ENCODE peak calls at places on chromosomes 12 and 14, in eight cellular contexts. V is central memory CD4-positive, alpha-beta T cell; P is activated T-cell treated with anti-CD3 and anti-CD28 coated beads, Interleukin-2, amount 50 U/mL, for 4 hours; H is astrocyte of the spinal cord; R is kidney epithelial cell; S is GM13977; T is fibroblast of villous mesenchyme; I is activated naive CD4-positive, alpha-beta T cell. C is an unnamed sample.

GRCh38 chr14:22265319-22266140 is 323.5 kb downstream of the DAD1 start:
- DNase-seq in V (peak), P (no peak), H (peak), R (no peak), S (no peak), T (peak), I (no peak), C (peak)

GRCh38 chr14:23430733-23431105 is 4.7 kb downstream of the MYH7 start:
- DNase-seq in V (no peak), P (no peak), H (no peak), R (peak), S (no peak), T (no peak), I (no peak), C (no peak)

GRCh38 chr14:22024117-22024516 is 350.5 kb upstream of the OR4E1 start:
- DNase-seq in V (no peak), P (no peak), H (no peak), R (no peak), S (no peak), T (no peak), I (no peak), C (no peak)

GRCh38 chr12:74021937-74022336 is 515.7 kb upstream of the ATXN7L3B start:
- DNase-seq in V (no peak), P (no peak), H (peak), R (peak), S (peak), T (peak), I (no peak), C (peak)

GRCh38 chr14:94975366-94975765 is 182.0 kb downstream of the DICER1 start:
- DNase-seq in V (no peak), P (no peak), H (no peak), R (no peak), S (no peak), T (no peak), I (no peak), C (no peak)

GRCh38 chr14:100132161-100132902 is 27.1 kb downstream of the DEGS2 start:
- DNase-seq in V (no peak), P (no peak), H (peak), R (no peak), S (no peak), T (peak), I (no peak), C (no peak)

GRCh38 chr12:79360269-79360668 is 330.5 kb downstream of the PAWR start:
- DNase-seq in V (no peak), P (no peak), H (no peak), R (no peak), S (no peak), T (no peak), I (no peak), C (no peak)

GRCh38 chr14:52328286-52328685 is 14.2 kb downstream of the PTGER2 start:
- DNase-seq in V (no peak), P (no peak), H (peak), R (no peak), S (no peak), T (no peak), I (no peak), C (peak)

GRCh38 chr14:100104523-100105300 is 39.5 kb downstream of the EVL start:
- DNase-seq in V (no peak), P (no peak), H (peak), R (no peak), S (no peak), T (peak), I (no peak), C (peak)

GRCh38 chr12:88639361-88639760 is 59.1 kb upstream of the KITLG start:
- DNase-seq in V (no peak), P (no peak), H (peak), R (no peak), S (no peak), T (peak), I (no peak), C (no peak)

GRCh38 chr14:68566075-68566474 is 226.8 kb downstream of the ZFP36L1 start:
- DNase-seq in V (no peak), P (no peak), H (no peak), R (no peak), S (no peak), T (no peak), I (no peak), C (no peak)

GRCh38 chr12:103801709-103802585 is 39.1 kb downstream of the NT5DC3 start:
- DNase-seq in V (no peak), P (no peak), H (peak), R (peak), S (no peak), T (no peak), I (no peak), C (peak)

GRCh38 chr14:67623114-67623513 is 3.4 kb downstream of the ARG2 start:
- DNase-seq in V (no peak), P (no peak), H (no peak), R (no peak), S (no peak), T (peak), I (no peak), C (peak)

GRCh38 chr14:68951051-68951797 is 27.9 kb downstream of the ACTN1 start:
- DNase-seq in V (no peak), P (no peak), H (peak), R (peak), S (no peak), T (peak), I (no peak), C (peak)

GRCh38 chr14:34833545-34834523 is 41.3 kb downstream of the BAZ1A start:
- DNase-seq in V (no peak), P (no peak), H (no peak), R (no peak), S (no peak), T (peak), I (no peak), C (no peak)

GRCh38 chr14:33062881-33063280 is 124.2 kb downstream of the NPAS3 start:
- DNase-seq in V (no peak), P (no peak), H (peak), R (no peak), S (no peak), T (peak), I (no peak), C (peak)

GRCh38 chr14:74038015-74038859 is 19.1 kb downstream of the BBOF1 start:
- DNase-seq in V (peak), P (no peak), H (peak), R (no peak), S (peak), T (peak), I (no peak), C (peak)

GRCh38 chr12:71581206-71581605 is 82.4 kb downstream of the ZFC3H1 start:
- DNase-seq in V (no peak), P (no peak), H (no peak), R (peak), S (no peak), T (no peak), I (no peak), C (peak)

GRCh38 chr12:52010152-52010622 is 3.4 kb downstream of the TAMALIN start:
- DNase-seq in V (no peak), P (no peak), H (peak), R (no peak), S (no peak), T (peak), I (no peak), C (no peak)

GRCh38 chr12:1907652-1908611 is 10.5 kb downstream of the CACNA2D4 start:
- DNase-seq in V (peak), P (no peak), H (no peak), R (no peak), S (no peak), T (no peak), I (peak), C (peak)

GRCh38 chr14:77603031-77603430 is 13.4 kb downstream of the SPTLC2 start:
- DNase-seq in V (no peak), P (no peak), H (no peak), R (no peak), S (no peak), T (no peak), I (no peak), C (no peak)

GRCh38 chr12:108828774-108829173 is 28.6 kb downstream of the SSH1 start:
- DNase-seq in V (no peak), P (no peak), H (peak), R (no peak), S (no peak), T (peak), I (no peak), C (no peak)

GRCh38 chr12:91361864-91362263 is 179.2 kb upstream of the DCN start:
- DNase-seq in V (peak), P (no peak), H (peak), R (peak), S (peak), T (peak), I (no peak), C (peak)

GRCh38 chr12:124705545-124706138 is 138.2 kb upstream of the NCOR2 start:
- DNase-seq in V (no peak), P (no peak), H (no peak), R (no peak), S (no peak), T (peak), I (no peak), C (no peak)

GRCh38 chr14:51668870-51669269 is 17.2 kb downstream of the FRMD6 start:
- DNase-seq in V (no peak), P (no peak), H (no peak), R (no peak), S (no peak), T (no peak), I (no peak), C (no peak)

GRCh38 chr12:57037264-57037663 is 12.7 kb downstream of the MYO1A start:
- DNase-seq in V (no peak), P (no peak), H (no peak), R (no peak), S (no peak), T (no peak), I (no peak), C (no peak)

GRCh38 chr12:109053382-109054123 is 1.2 kb downstream of the USP30 start:
- DNase-seq in V (peak), P (peak), H (no peak), R (no peak), S (peak), T (peak), I (no peak), C (peak)

GRCh38 chr14:89619616-89620273 is 202.7 kb upstream of the FOXN3 start:
- DNase-seq in V (no peak), P (no peak), H (no peak), R (no peak), S (no peak), T (no peak), I (no peak), C (no peak)

GRCh38 chr12:96078281-96078761 is 42.9 kb upstream of the LTA4H start:
- DNase-seq in V (no peak), P (no peak), H (no peak), R (no peak), S (no peak), T (no peak), I (no peak), C (no peak)

GRCh38 chr14:99274346-99275221 is 2.6 kb upstream of the BCL11B start:
- DNase-seq in V (peak), P (peak), H (peak), R (peak), S (peak), T (peak), I (peak), C (peak)

GRCh38 chr14:64817631-64818030 is 62.1 kb downstream of the SPTB start:
- DNase-seq in V (no peak), P (no peak), H (no peak), R (no peak), S (no peak), T (no peak), I (no peak), C (no peak)

GRCh38 chr12:34400986-34401658 is 378.8 kb downstream of the ALG10 start:
- DNase-seq in V (no peak), P (peak), H (no peak), R (no peak), S (peak), T (no peak), I (no peak), C (no peak)

GRCh38 chr12:105279460-105280056 is 43.6 kb upstream of the APPL2 start:
- DNase-seq in V (peak), P (peak), H (no peak), R (no peak), S (peak), T (peak), I (no peak), C (no peak)

GRCh38 chr14:72961579-72962335 is 35.5 kb downstream of the DCAF4 start:
- DNase-seq in V (no peak), P (no peak), H (peak), R (peak), S (no peak), T (no peak), I (no peak), C (peak)

GRCh38 chr14:27485193-27485592 is 887.4 kb upstream of the NOVA1 start:
- DNase-seq in V (no peak), P (no peak), H (no peak), R (no peak), S (no peak), T (no peak), I (no peak), C (no peak)

GRCh38 chr12:111766608-111767361 is at the start of gene ALDH2:
- DNase-seq in V (peak), P (peak), H (peak), R (no peak), S (peak), T (peak), I (peak), C (no peak)

GRCh38 chr14:97580923-97581495 is 783.8 kb downstream of the VRK1 start:
- DNase-seq in V (no peak), P (no peak), H (no peak), R (no peak), S (no peak), T (no peak), I (no peak), C (no peak)

GRCh38 chr12:109727039-109727723 is 13.6 kb downstream of the FAM222A start:
- DNase-seq in V (no peak), P (no peak), H (no peak), R (no peak), S (no peak), T (no peak), I (no peak), C (no peak)

GRCh38 chr12:2262449-2262848 is 209.7 kb downstream of the CACNA1C start:
- DNase-seq in V (no peak), P (no peak), H (no peak), R (no peak), S (no peak), T (no peak), I (no peak), C (no peak)